ENCODE peak calls at places on chromosomes 11 and 22, in eight cellular contexts. A is germinal center; Y is vagina; R is activated T-cell treated with anti-CD3 and anti-CD28 coated beads, Interleukin-2, amount 50 U/mL, for 4 hours; I is EH; V is T follicular helper cell; Z is fibroblast of villous mesenchyme; S is HuH-7. G is an unnamed sample.

GRCh38 chr22:19693981-19694670 is 20.2 kb upstream of the SEPTIN5 start:
- DNase-seq in Y (no peak), I (no peak), A (no peak), Z (no peak), R (no peak), S (no peak), V (no peak), G (peak)

GRCh38 chr22:42194953-42195352 is 64.3 kb upstream of the CYP2D6 start:
- DNase-seq in V (no peak), Z (no peak), A (no peak), Y (no peak), S (no peak), R (no peak), I (no peak), G (no peak)

GRCh38 chr22:39294571-39295468 is 24.6 kb downstream of the RPL3 start:
- DNase-seq in S (no peak), I (no peak), Z (no peak), V (no peak), Y (no peak), A (no peak), R (no peak), G (no peak)

GRCh38 chr11:203945-204586 is 3.1 kb downstream of the BET1L start:
- DNase-seq in Z (no peak), Y (peak), S (no peak), V (no peak), A (no peak), I (no peak), R (no peak), G (no peak)

GRCh38 chr11:69483696-69484426 is 2.4 kb downstream of the LINC01488 start:
- DNase-seq in S (no peak), Z (no peak), A (no peak), Y (no peak), V (no peak), I (no peak), R (no peak), G (no peak)

GRCh38 chr22:33726294-33726711 is 194.0 kb downstream of the LARGE1 start:
- DNase-seq in Y (no peak), Z (peak), S (no peak), I (peak), A (no peak), R (no peak), V (no peak), G (no peak)

GRCh38 chr11:134261626-134262488 is 8.5 kb downstream of the ACAD8 start:
- DNase-seq in I (peak), S (peak), V (no peak), Z (no peak), A (peak), Y (no peak), R (peak), G (no peak)

GRCh38 chr11:104163100-104164027 is 583 bp downstream of the PDGFD start:
- DNase-seq in S (no peak), A (peak), Y (no peak), I (peak), R (no peak), Z (no peak), V (no peak), G (no peak)

GRCh38 chr22:23481369-23481768 is 98.7 kb downstream of the IGLL1 start:
- DNase-seq in V (no peak), A (no peak), Z (no peak), I (no peak), Y (no peak), S (no peak), R (no peak), G (no peak)